ENCODE peak calls at places on chromosomes 2 and 18, in eight cellular contexts. P, W, M, O, E, H, Q and X are unnamed samples.

GRCh38 chr2:97932975-97933662 is 62.6 kb downstream of the TMEM131 start:
- DNase-seq in P (no peak), W (no peak), M (no peak), O (no peak), E (no peak), H (no peak), Q (no peak), X (no peak)

GRCh38 chr2:71613953-71614925 is 160.9 kb downstream of the DYSF start:
- DNase-seq in P (no peak), W (peak; percentile 74), M (no peak), O (no peak), E (no peak), H (no peak), Q (no peak), X (peak; percentile 7)

GRCh38 chr2:217279571-217279970 is 419.7 kb upstream of the TNP1 start:
- DNase-seq in P (no peak), W (no peak), M (peak; percentile 9), O (peak; percentile 96), E (peak; percentile 92), H (no peak), Q (no peak), X (no peak)

GRCh38 chr18:68733693-68734092 is 18.8 kb upstream of the TMX3 start:
- DNase-seq in P (no peak), W (no peak), M (no peak), O (peak; percentile 25), E (peak; percentile 29), H (no peak), Q (no peak), X (no peak)

GRCh38 chr2:234075947-234076346 is 25.4 kb downstream of the SPP2 start:
- DNase-seq in P (no peak), W (no peak), M (no peak), O (no peak), E (no peak), H (no peak), Q (no peak), X (no peak)

GRCh38 chr18:77749189-77749588 is 499.5 kb downstream of the GALR1 start:
- DNase-seq in P (no peak), W (no peak), M (no peak), O (peak; percentile 2), E (no peak), H (no peak), Q (no peak), X (no peak)

GRCh38 chr2:84771251-84771650 is 109.6 kb downstream of the TRABD2A start:
- DNase-seq in P (no peak), W (no peak), M (no peak), O (no peak), E (no peak), H (no peak), Q (no peak), X (no peak)

GRCh38 chr2:112577756-112578155 is 6.7 kb upstream of the CHCHD5 start:
- DNase-seq in P (no peak), W (no peak), M (no peak), O (peak; percentile 46), E (peak; percentile 43), H (no peak), Q (no peak), X (no peak)

GRCh38 chr2:67130526-67131309 is 266.4 kb upstream of the ETAA1 start:
- DNase-seq in P (no peak), W (no peak), M (no peak), O (peak; percentile 42), E (peak; percentile 71), H (no peak), Q (no peak), X (no peak)

GRCh38 chr2:29388071-29388470 is 272.9 kb downstream of the CLIP4 start:
- DNase-seq in P (no peak), W (no peak), M (no peak), O (no peak), E (no peak), H (no peak), Q (no peak), X (no peak)

GRCh38 chr18:2293109-2293839 is 278.0 kb downstream of the METTL4 start:
- DNase-seq in P (no peak), W (no peak), M (no peak), O (no peak), E (no peak), H (no peak), Q (no peak), X (no peak)
- TF ChIP-seq CTCF in P (peak; percentile 7), W (no peak), M (no peak), O (no peak), E (no peak), H (no peak), Q (no peak), X (no peak)

DNA sequence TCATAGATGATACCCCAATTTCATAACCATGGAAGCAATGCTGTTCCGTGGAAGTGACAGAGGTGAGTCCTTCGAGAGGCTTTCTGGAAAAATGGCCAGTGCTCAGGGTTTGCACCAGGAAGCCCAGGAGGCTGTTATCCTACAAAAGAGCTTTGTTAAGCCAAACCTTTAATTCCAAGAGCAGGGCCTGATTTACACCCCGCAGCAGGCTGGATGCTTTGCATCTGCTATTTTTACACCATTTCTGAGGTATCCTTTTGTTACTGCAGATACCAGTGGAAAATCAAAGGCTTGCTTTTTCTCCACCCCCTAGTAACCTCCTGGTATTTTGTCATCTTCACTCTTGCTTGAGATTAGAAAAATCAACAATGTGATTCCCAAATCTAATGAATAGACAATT is 380.6 kb downstream of the SOX11 start:
- DNase-seq in P (no peak), W (no peak), M (no peak), O (no peak), E (no peak), H (no peak), Q (no peak), X (no peak)
- TF ChIP-seq CTCF in P (no peak), W (no peak), M (no peak), O (no peak), E (no peak), H (no peak), Q (no peak), X (no peak)

GRCh38 chr2:200794143-200794542 is 17.6 kb upstream of the BZW1 start:
- DNase-seq in P (no peak), W (no peak), M (no peak), O (no peak), E (no peak), H (no peak), Q (no peak), X (no peak)

GRCh38 chr2:200797242-200797770 is 14.4 kb upstream of the BZW1 start:
- DNase-seq in P (no peak), W (no peak), M (peak; percentile 46), O (peak; percentile 57), E (peak; percentile 56), H (no peak), Q (no peak), X (no peak)

GRCh38 chr2:200796561-200796960 is 15.1 kb upstream of the BZW1 start:
- DNase-seq in P (no peak), W (no peak), M (no peak), O (no peak), E (no peak), H (no peak), Q (no peak), X (no peak)

GRCh38 chr2:200791905-200792304 is 19.8 kb upstream of the BZW1 start:
- DNase-seq in P (no peak), W (no peak), M (no peak), O (no peak), E (no peak), H (no peak), Q (no peak), X (no peak)

GRCh38 chr2:200795044-200795443 is 16.7 kb upstream of the BZW1 start:
- DNase-seq in P (no peak), W (no peak), M (peak; percentile 20), O (peak; percentile 73), E (peak; percentile 71), H (no peak), Q (no peak), X (no peak)
- TF ChIP-seq CTCF in P (no peak), W (no peak), M (peak; percentile 22), O (no peak), E (no peak), H (no peak), Q (no peak), X (no peak)

GRCh38 chr2:204004912-204005311 is 68.3 kb downstream of the ICOS start:
- DNase-seq in P (no peak), W (no peak), M (no peak), O (no peak), E (no peak), H (no peak), Q (no peak), X (no peak)
- TF ChIP-seq CTCF in P (no peak), W (no peak), M (no peak), O (no peak), E (no peak), H (no peak), Q (no peak), X (no peak)